ENCODE peak calls at places on chromosomes 2 and 18, in six cellular contexts. R is progenitor cell of endocrine pancreas, Y is AG09309, P is neural progenitor cell, H is neural crest cell, G is fibroblast of the aortic adventitia. U is an unnamed sample.

GRCh38 chr2:200839513-200839912 is 24.9 kb downstream of the CLK1 start:
- DNase-seq in R (no peak), Y (no peak), P (no peak), H (no peak), G (no peak), U (no peak)

GRCh38 chr2:41925009-41925408 is 122.8 kb upstream of the PKDCC start:
- DNase-seq in R (no peak), Y (no peak), P (no peak), H (no peak), G (no peak), U (no peak)

GRCh38 chr2:217075225-217075802 is 215.4 kb upstream of the TNP1 start:
- DNase-seq in R (no peak), Y (no peak), P (peak), H (no peak), G (peak), U (peak)

GRCh38 chr2:180376076-180376475 is 369.0 kb upstream of the CWC22 start:
- DNase-seq in R (no peak), Y (no peak), P (no peak), H (no peak), G (peak), U (no peak)

GRCh38 chr2:172021955-172022354 is 22.2 kb downstream of the METAP1D start:
- DNase-seq in R (no peak), Y (no peak), P (peak), H (no peak), G (peak), U (no peak)

GRCh38 chr2:169360984-169361705 is 1.2 kb downstream of the LRP2 start:
- DNase-seq in R (peak), Y (no peak), P (peak), H (peak), G (no peak), U (peak)

GRCh38 chr2:73259276-73259675 is 25.0 kb downstream of the FBXO41 start:
- DNase-seq in R (no peak), Y (no peak), P (no peak), H (no peak), G (no peak), U (no peak)

GRCh38 chr2:129857200-129857599 is 122.3 kb upstream of the RAB6C start:
- DNase-seq in R (no peak), Y (no peak), P (no peak), H (no peak), G (no peak), U (no peak)

GRCh38 chr2:218860950-218861381 is 1.4 kb downstream of the WNT6 start:
- DNase-seq in R (no peak), Y (no peak), P (peak), H (peak), G (peak), U (no peak)

GRCh38 chr2:234050455-234051135 is at the start of gene SPP2:
- DNase-seq in R (no peak), Y (no peak), P (no peak), H (no peak), G (no peak), U (no peak)

GRCh38 chr2:204172074-204172600 is 235.6 kb downstream of the ICOS start:
- DNase-seq in R (no peak), Y (no peak), P (no peak), H (no peak), G (no peak), U (no peak)

GRCh38 chr2:229777716-229778115 is 63.4 kb upstream of the DNER start:
- DNase-seq in R (no peak), Y (no peak), P (no peak), H (no peak), G (no peak), U (no peak)

GRCh38 chr2:216545359-216545758 is 46.7 kb downstream of the RPL37A start:
- DNase-seq in R (no peak), Y (peak), P (no peak), H (no peak), G (peak), U (no peak)

GRCh38 chr18:31614044-31614443 is 22.4 kb downstream of the TTR start:
- DNase-seq in R (no peak), Y (no peak), P (no peak), H (no peak), G (no peak), U (no peak)

GRCh38 chr18:26863921-26864497 is 1.5 kb downstream of the AQP4 start:
- DNase-seq in R (no peak), Y (no peak), P (no peak), H (no peak), G (no peak), U (no peak)

GRCh38 chr2:183242937-183243336 is 118.7 kb downstream of the NUP35 start:
- DNase-seq in R (no peak), Y (no peak), P (no peak), H (no peak), G (peak), U (no peak)

GRCh38 chr2:140863713-140864112 is 1267.1 kb downstream of the LRP1B start:
- DNase-seq in R (no peak), Y (peak), P (peak), H (no peak), G (peak), U (peak)
- TF ChIP-seq CTCF in R (peak), Y (peak), P (peak), H (peak), G (peak), U (peak)

GRCh38 chr18:37314534-37314933 is 251.1 kb downstream of the CELF4 start:
- DNase-seq in R (no peak), Y (no peak), P (no peak), H (no peak), G (no peak), U (no peak)
- TF ChIP-seq CTCF in R (no peak), Y (no peak), P (no peak), H (no peak), G (no peak), U (no peak)

GRCh38 chr2:157746234-157746950 is 117.7 kb upstream of the ACVR1C start:
- DNase-seq in R (no peak), Y (no peak), P (no peak), H (no peak), G (peak), U (no peak)

GRCh38 chr2:157747280-157747679 is 118.6 kb upstream of the ACVR1C start:
- DNase-seq in R (no peak), Y (no peak), P (no peak), H (no peak), G (no peak), U (no peak)

GRCh38 chr2:157747695-157748370 is 119.2 kb upstream of the ACVR1C start:
- DNase-seq in R (no peak), Y (peak), P (peak), H (no peak), G (peak), U (no peak)

GRCh38 chr2:157749684-157750083 is 121.0 kb upstream of the ACVR1C start:
- DNase-seq in R (no peak), Y (no peak), P (no peak), H (no peak), G (no peak), U (no peak)

DNA sequence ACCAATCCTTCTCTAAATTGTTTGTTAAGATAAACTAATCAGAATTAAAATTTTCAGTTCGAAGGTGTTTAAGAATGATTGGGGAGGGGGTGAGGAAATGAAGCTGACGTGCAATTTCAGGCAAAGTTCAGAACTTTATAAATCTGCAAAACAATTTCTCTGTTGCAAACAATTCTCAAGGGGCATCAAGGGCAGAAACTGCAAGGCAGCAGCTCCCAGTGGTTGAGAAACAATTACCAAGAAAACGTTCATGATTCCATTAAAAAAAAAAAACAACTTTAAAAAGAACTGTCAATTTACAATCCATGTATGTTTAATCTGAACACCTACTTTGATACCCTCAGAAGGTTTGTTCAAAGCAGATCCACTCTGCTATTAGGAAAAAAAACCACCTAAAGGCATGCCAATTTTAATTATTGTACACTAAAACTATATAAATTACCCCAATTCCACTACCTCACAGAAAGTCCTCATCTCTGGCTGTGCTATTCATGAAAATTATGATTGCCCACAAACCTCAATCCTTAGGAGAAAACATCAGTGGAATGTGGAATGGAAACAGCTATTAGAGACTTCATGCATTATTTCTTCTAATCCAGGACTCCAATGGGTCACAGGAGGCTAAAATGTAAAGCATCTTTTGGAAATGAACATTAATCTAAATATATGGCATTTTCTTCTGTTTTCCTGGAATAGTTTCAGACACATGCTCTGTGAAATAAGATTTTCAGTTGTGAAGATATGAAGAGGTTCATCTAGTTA is 119.9 kb upstream of the ACVR1C start:
- DNase-seq in R (no peak), Y (no peak), P (no peak), H (no peak), G (no peak), U (no peak)
- TF ChIP-seq CTCF in R (no peak), Y (no peak), P (no peak), H (no peak), G (no peak), U (no peak)

GRCh38 chr2:97355887-97356286 is 233.8 kb downstream of the ANKRD36B start:
- DNase-seq in R (no peak), Y (no peak), P (peak), H (no peak), G (no peak), U (no peak)
- TF ChIP-seq CTCF in R (no peak), Y (no peak), P (peak), H (no peak), G (no peak), U (no peak)

DNA sequence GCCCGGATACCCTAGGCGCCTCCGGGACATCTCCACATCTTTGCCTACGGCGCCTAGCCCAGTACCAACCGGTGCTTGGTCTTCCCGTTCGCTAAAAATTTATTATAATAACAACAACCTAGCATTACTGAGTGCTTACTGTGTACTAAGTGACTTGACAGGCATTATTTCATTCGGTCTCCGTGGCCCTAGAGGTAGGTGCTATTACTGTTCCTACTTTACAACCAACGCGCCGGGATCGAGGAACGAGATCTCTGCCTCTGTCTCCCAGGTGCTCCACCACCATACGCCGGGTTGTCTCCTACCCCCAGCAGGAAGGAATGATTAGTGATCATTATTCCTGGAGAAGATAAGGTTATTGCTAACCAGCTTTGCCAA is 657 bp upstream of the BIN1 start:
- DNase-seq in R (no peak), Y (no peak), P (no peak), H (no peak), G (peak), U (no peak)
- TF ChIP-seq CTCF in R (peak), Y (peak), P (peak), H (peak), G (peak), U (peak)

U was measured in endothelial cell.